ENCODE peak calls at places on chromosomes 13 and 19, in eight cellular contexts. One of them, this sample, is unnamed.
A peak's percentile ranks its signal among the peaks of the same experiment; 100 is the strongest.

GRCh38 chr19:17162580-17162979 is 52.6 kb upstream of the USE1 start:
- DNase-seq in NB4: no peak
- DNase-seq in epithelial cell of esophagus: no peak
- DNase-seq in testis: no peak
- DNase-seq in tibial nerve: no peak
- DNase-seq in AG04450: no peak
- DNase-seq in ascending aorta: no peak
- DNase-seq in fibroblast of mammary gland: no peak
- DNase-seq in this sample: no peak

GRCh38 chr13:77611068-77611467 is 75.6 kb downstream of the SCEL start:
- DNase-seq in NB4: no peak
- DNase-seq in epithelial cell of esophagus: no peak
- DNase-seq in testis: no peak
- DNase-seq in tibial nerve: no peak
- DNase-seq in AG04450: no peak
- DNase-seq in ascending aorta: no peak
- DNase-seq in fibroblast of mammary gland: no peak
- DNase-seq in this sample: no peak

GRCh38 chr19:13693933-13694332 is 70.4 kb upstream of the MRI1 start:
- DNase-seq in NB4: no peak
- DNase-seq in epithelial cell of esophagus: no peak
- DNase-seq in testis: no peak
- DNase-seq in tibial nerve: no peak
- DNase-seq in AG04450: no peak
- DNase-seq in ascending aorta: no peak
- DNase-seq in fibroblast of mammary gland: no peak
- DNase-seq in this sample: no peak

GRCh38 chr19:15274477-15274876 is 42.2 kb upstream of the EPHX3 start:
- DNase-seq in NB4: no peak
- DNase-seq in epithelial cell of esophagus: no peak
- DNase-seq in testis: no peak
- DNase-seq in tibial nerve: no peak
- DNase-seq in AG04450: no peak
- DNase-seq in ascending aorta: no peak
- DNase-seq in fibroblast of mammary gland: no peak
- DNase-seq in this sample: no peak

GRCh38 chr19:5147971-5148793 is 179.3 kb downstream of the KDM4B start:
- DNase-seq in NB4: no peak
- DNase-seq in epithelial cell of esophagus: no peak
- DNase-seq in testis: no peak
- DNase-seq in tibial nerve: peak; percentile 24
- DNase-seq in AG04450: no peak
- DNase-seq in ascending aorta: no peak
- DNase-seq in fibroblast of mammary gland: peak; percentile 64
- DNase-seq in this sample: no peak

GRCh38 chr13:41568990-41569387 is 111.6 kb downstream of the RGCC start:
- DNase-seq in NB4: no peak
- DNase-seq in epithelial cell of esophagus: no peak
- DNase-seq in testis: no peak
- DNase-seq in tibial nerve: no peak
- DNase-seq in AG04450: no peak
- DNase-seq in ascending aorta: no peak
- DNase-seq in fibroblast of mammary gland: peak; percentile 67
- DNase-seq in this sample: no peak

GRCh38 chr13:94435604-94436226 is 43.8 kb downstream of the DCT start:
- DNase-seq in NB4: peak; percentile 59
- DNase-seq in epithelial cell of esophagus: peak; percentile 61
- DNase-seq in testis: no peak
- DNase-seq in tibial nerve: no peak
- DNase-seq in AG04450: peak; percentile 11
- DNase-seq in ascending aorta: no peak
- DNase-seq in fibroblast of mammary gland: peak; percentile 72
- DNase-seq in this sample: peak; percentile 40

GRCh38 chr19:44748426-44749254 is at the start of gene BCL3:
- DNase-seq in NB4: peak; percentile 62
- DNase-seq in epithelial cell of esophagus: peak; percentile 72
- DNase-seq in testis: peak; percentile 57
- DNase-seq in tibial nerve: no peak
- DNase-seq in AG04450: no peak
- DNase-seq in ascending aorta: peak; percentile 77
- DNase-seq in fibroblast of mammary gland: peak; percentile 64
- DNase-seq in this sample: no peak

GRCh38 chr19:861756-862528 is 2.5 kb downstream of the CFD start:
- DNase-seq in NB4: peak; percentile 45
- DNase-seq in epithelial cell of esophagus: peak; percentile 66
- DNase-seq in testis: peak; percentile 68
- DNase-seq in tibial nerve: no peak
- DNase-seq in AG04450: no peak
- DNase-seq in ascending aorta: no peak
- DNase-seq in fibroblast of mammary gland: no peak
- DNase-seq in this sample: no peak

GRCh38 chr19:862529-863304 is 3.3 kb downstream of the CFD start:
- DNase-seq in NB4: no peak
- DNase-seq in epithelial cell of esophagus: peak; percentile 71
- DNase-seq in testis: peak; percentile 79
- DNase-seq in tibial nerve: peak; percentile 64
- DNase-seq in AG04450: no peak
- DNase-seq in ascending aorta: peak; percentile 78
- DNase-seq in fibroblast of mammary gland: peak; percentile 33
- DNase-seq in this sample: no peak

GRCh38 chr19:860481-861098 is 1.1 kb downstream of the CFD start:
- DNase-seq in NB4: peak; percentile 72
- DNase-seq in epithelial cell of esophagus: peak; percentile 77
- DNase-seq in testis: peak; percentile 69
- DNase-seq in tibial nerve: peak; percentile 66
- DNase-seq in AG04450: peak; percentile 50
- DNase-seq in ascending aorta: no peak
- DNase-seq in fibroblast of mammary gland: peak; percentile 70
- DNase-seq in this sample: no peak

GRCh38 chr19:863305-863620 is 3.8 kb downstream of the CFD start:
- DNase-seq in NB4: no peak
- DNase-seq in epithelial cell of esophagus: no peak
- DNase-seq in testis: no peak
- DNase-seq in tibial nerve: no peak
- DNase-seq in AG04450: no peak
- DNase-seq in ascending aorta: no peak
- DNase-seq in fibroblast of mammary gland: no peak
- DNase-seq in this sample: no peak

DNA sequence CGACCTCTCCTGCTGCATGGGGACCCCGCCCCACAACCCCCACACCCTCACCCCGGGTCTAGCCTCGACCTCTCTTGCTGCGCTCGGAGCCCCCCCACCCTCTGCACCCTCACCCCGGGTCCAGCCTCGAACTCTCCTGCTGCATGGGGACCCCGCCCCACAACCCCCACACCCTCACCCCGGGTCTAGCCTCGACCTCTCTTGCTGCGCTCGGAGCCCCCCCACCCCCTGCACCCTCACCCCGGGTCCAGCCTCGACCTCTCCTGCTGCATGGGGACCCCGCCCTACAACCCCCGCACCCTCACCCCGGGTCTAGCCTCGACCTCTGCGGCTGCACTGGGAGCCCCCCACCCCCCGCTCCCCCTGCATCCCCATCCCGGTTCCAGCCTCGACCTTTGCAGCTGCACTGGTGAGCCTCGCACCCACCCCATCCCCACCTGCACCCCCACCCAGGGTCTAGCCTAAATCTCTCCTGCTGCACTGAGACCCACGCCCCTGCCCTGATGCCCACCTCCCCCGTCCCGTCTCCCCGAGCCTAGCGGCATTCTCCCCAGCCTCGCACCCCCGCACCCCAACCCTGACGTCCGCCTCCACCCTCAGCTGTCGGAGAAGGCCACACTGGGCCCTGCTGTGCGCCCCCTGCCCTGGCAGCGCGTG is 1.8 kb downstream of the CFD start:
- DNase-seq in NB4: no peak
- DNase-seq in epithelial cell of esophagus: no peak
- DNase-seq in testis: no peak
- DNase-seq in tibial nerve: no peak
- DNase-seq in AG04450: no peak
- DNase-seq in ascending aorta: no peak
- DNase-seq in fibroblast of mammary gland: no peak
- DNase-seq in this sample: no peak
- H3K4me3 ChIP-seq in NB4: peak overlapping the region; percentile 32
- H3K4me3 ChIP-seq in epithelial cell of esophagus: no peak overlapping the region
- H3K4me3 ChIP-seq in testis: peak overlapping the region; percentile 55
- H3K4me3 ChIP-seq in tibial nerve: peak overlapping the region; percentile 32
- H3K4me3 ChIP-seq in AG04450: no peak overlapping the region
- H3K4me3 ChIP-seq in ascending aorta: peak overlapping the region; percentile 52
- H3K4me3 ChIP-seq in fibroblast of mammary gland: no peak overlapping the region
- H3K4me3 ChIP-seq in this sample: no peak overlapping the region

GRCh38 chr19:7829162-7829520 is 877 bp upstream of the EVI5L start:
- DNase-seq in NB4: no peak
- DNase-seq in epithelial cell of esophagus: no peak
- DNase-seq in testis: no peak
- DNase-seq in tibial nerve: no peak
- DNase-seq in AG04450: no peak
- DNase-seq in ascending aorta: no peak
- DNase-seq in fibroblast of mammary gland: no peak
- DNase-seq in this sample: no peak

GRCh38 chr19:7830272-7830771 is 304 bp downstream of the EVI5L start:
- DNase-seq in NB4: no peak
- DNase-seq in epithelial cell of esophagus: no peak
- DNase-seq in testis: no peak
- DNase-seq in tibial nerve: no peak
- DNase-seq in AG04450: no peak
- DNase-seq in ascending aorta: no peak
- DNase-seq in fibroblast of mammary gland: no peak
- DNase-seq in this sample: no peak

GRCh38 chr19:7830823-7831222 is 805 bp downstream of the EVI5L start:
- DNase-seq in NB4: no peak
- DNase-seq in epithelial cell of esophagus: no peak
- DNase-seq in testis: no peak
- DNase-seq in tibial nerve: no peak
- DNase-seq in AG04450: no peak
- DNase-seq in ascending aorta: no peak
- DNase-seq in fibroblast of mammary gland: no peak
- DNase-seq in this sample: no peak

GRCh38 chr19:7831452-7831851 is 1.4 kb downstream of the EVI5L start:
- DNase-seq in NB4: peak; percentile 46
- DNase-seq in epithelial cell of esophagus: peak; percentile 56
- DNase-seq in testis: no peak
- DNase-seq in tibial nerve: no peak
- DNase-seq in AG04450: no peak
- DNase-seq in ascending aorta: no peak
- DNase-seq in fibroblast of mammary gland: peak; percentile 54
- DNase-seq in this sample: no peak

DNA sequence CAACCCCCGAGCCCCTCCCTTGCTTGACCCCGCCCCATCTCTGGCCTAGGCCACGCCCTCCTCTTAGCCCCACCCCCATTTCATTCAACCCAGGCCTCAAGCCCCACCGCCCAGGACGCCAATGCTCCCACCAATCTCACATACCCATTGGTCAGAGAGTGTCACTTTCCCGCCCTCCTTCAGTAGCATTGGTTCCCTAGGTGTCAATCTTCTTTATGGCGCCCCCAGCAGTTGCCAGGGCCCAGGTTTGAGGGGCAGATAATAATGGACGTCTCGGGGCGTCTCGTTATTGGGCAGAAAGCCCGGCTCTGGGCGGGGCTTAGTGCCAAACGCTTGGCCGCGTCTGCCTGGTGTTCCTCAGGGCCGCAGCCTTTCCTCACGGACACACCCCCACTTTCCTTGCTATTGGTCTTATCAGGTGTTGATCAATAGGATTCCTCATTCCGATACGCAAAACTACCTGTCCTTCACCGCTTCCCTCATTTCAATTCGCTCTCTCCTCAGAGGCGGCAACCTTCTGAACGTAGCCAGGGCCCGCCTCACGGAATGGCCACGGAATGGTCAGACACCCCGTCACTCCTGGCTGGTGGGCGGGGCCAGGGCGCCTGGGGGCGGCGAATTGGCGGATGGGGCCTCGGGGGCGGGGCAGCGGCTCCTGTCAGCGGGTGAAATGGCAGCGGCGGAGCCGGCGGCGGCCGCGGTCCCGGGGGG is at the start of gene EVI5L:
- DNase-seq in NB4: peak; percentile 100
- DNase-seq in epithelial cell of esophagus: peak; percentile 100
- DNase-seq in testis: peak; percentile 99
- DNase-seq in tibial nerve: peak; percentile 99
- DNase-seq in AG04450: peak; percentile 100
- DNase-seq in ascending aorta: peak; percentile 99
- DNase-seq in fibroblast of mammary gland: peak; percentile 100
- DNase-seq in this sample: peak; percentile 100
- TF ChIP-seq CTCF in NB4: no peak
- TF ChIP-seq CTCF in epithelial cell of esophagus: no peak
- TF ChIP-seq CTCF in testis: no peak
- TF ChIP-seq CTCF in tibial nerve: no peak
- TF ChIP-seq CTCF in AG04450: peak; percentile 2
- TF ChIP-seq CTCF in ascending aorta: no peak
- TF ChIP-seq CTCF in fibroblast of mammary gland: no peak
- TF ChIP-seq CTCF in this sample: no peak

GRCh38 chr13:48748681-48749080 is 95.0 kb downstream of the CYSLTR2 start:
- DNase-seq in NB4: no peak
- DNase-seq in epithelial cell of esophagus: no peak
- DNase-seq in testis: no peak
- DNase-seq in tibial nerve: no peak
- DNase-seq in AG04450: no peak
- DNase-seq in ascending aorta: no peak
- DNase-seq in fibroblast of mammary gland: peak; percentile 81
- DNase-seq in this sample: no peak

GRCh38 chr13:48746816-48747215 is 93.1 kb downstream of the CYSLTR2 start:
- DNase-seq in NB4: no peak
- DNase-seq in epithelial cell of esophagus: no peak
- DNase-seq in testis: no peak
- DNase-seq in tibial nerve: no peak
- DNase-seq in AG04450: no peak
- DNase-seq in ascending aorta: no peak
- DNase-seq in fibroblast of mammary gland: no peak
- DNase-seq in this sample: no peak

GRCh38 chr13:48750588-48751383 is 97.1 kb downstream of the CYSLTR2 start:
- DNase-seq in NB4: no peak
- DNase-seq in epithelial cell of esophagus: no peak
- DNase-seq in testis: peak; percentile 71
- DNase-seq in tibial nerve: peak; percentile 42
- DNase-seq in AG04450: no peak
- DNase-seq in ascending aorta: no peak
- DNase-seq in fibroblast of mammary gland: peak; percentile 68
- DNase-seq in this sample: no peak

GRCh38 chr13:48749144-48749543 is 95.4 kb downstream of the CYSLTR2 start:
- DNase-seq in NB4: no peak
- DNase-seq in epithelial cell of esophagus: peak; percentile 85
- DNase-seq in testis: no peak
- DNase-seq in tibial nerve: no peak
- DNase-seq in AG04450: no peak
- DNase-seq in ascending aorta: no peak
- DNase-seq in fibroblast of mammary gland: peak; percentile 92
- DNase-seq in this sample: peak; percentile 23

DNA sequence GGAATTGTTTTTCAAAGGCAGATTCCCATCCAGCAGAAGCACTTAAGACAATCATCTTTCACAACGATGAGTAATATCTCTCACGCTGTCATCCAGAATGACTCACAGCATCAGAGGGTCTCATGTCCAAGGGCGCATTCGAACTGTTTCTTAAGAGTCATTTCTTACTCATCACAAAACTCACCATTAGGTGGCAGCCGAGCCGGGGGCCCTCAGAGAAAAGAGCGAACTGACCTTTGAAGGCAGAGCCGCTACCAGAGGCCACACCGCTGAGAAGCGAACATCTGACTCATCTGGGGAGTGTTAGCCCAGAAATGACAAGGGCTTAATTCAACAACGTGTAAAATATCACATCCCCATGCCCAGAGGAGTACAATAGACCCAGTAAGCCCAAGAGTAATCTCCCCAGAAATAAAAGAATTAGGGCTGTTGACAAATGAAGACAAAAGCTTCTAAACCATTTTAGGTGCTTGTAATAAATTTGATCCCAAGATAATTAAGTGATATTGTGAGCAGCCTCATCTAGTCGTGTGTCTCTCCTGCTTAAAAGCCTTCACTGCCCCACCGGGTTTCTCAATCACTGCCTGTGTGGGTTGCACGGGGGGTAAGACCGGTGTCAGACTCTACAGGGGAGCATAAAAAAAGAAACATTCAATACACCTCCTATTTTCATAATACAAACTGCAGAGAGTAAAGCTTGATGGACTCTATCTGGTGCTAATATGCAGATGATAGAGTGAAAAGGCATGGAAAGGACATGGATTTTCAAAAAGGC is 96.2 kb downstream of the CYSLTR2 start:
- DNase-seq in NB4: peak; percentile 97
- DNase-seq in epithelial cell of esophagus: peak; percentile 99
- DNase-seq in testis: peak; percentile 44
- DNase-seq in tibial nerve: peak; percentile 83
- DNase-seq in AG04450: peak; percentile 86
- DNase-seq in ascending aorta: peak; percentile 90
- DNase-seq in fibroblast of mammary gland: peak; percentile 100
- DNase-seq in this sample: peak; percentile 83
- H3K4me3 ChIP-seq in NB4: no peak overlapping the region
- H3K4me3 ChIP-seq in epithelial cell of esophagus: no peak overlapping the region
- H3K4me3 ChIP-seq in testis: no peak overlapping the region
- H3K4me3 ChIP-seq in tibial nerve: no peak overlapping the region
- H3K4me3 ChIP-seq in AG04450: no peak overlapping the region
- H3K4me3 ChIP-seq in ascending aorta: no peak overlapping the region
- H3K4me3 ChIP-seq in fibroblast of mammary gland: no peak overlapping the region
- H3K4me3 ChIP-seq in this sample: no peak overlapping the region

DNA sequence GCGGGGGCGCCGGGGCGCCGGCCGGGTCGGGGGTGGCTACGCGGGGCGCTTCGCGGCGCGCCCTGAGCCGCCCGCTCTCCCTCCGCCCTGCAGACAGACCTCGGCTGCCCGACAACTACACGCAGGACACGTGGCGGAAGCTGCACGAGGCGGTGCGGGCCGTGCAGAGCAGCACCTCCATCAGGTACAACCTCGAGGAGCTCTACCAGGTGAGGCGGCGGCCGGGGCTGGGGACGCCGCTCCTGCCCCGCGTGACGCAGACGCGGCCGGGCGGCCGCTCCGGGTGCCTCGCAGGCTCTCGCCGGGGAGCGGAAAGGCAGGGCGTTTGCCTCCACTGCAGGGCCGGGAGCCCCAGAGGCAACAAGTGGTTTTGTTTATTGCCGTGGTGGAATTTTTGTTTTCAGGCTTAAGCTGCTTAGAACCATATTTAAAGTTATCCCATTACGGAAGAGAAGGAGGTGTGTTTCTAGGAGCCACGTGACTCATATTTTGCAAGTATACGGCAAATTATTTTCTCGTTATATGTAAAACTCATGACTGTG is 538 bp downstream of the CUL4A start:
- DNase-seq in NB4: peak; percentile 77
- DNase-seq in epithelial cell of esophagus: peak; percentile 80
- DNase-seq in testis: peak; percentile 74
- DNase-seq in tibial nerve: no peak
- DNase-seq in AG04450: no peak
- DNase-seq in ascending aorta: peak; percentile 73
- DNase-seq in fibroblast of mammary gland: peak; percentile 52
- DNase-seq in this sample: peak; percentile 46
- TF ChIP-seq CTCF in NB4: no peak
- TF ChIP-seq CTCF in epithelial cell of esophagus: no peak
- TF ChIP-seq CTCF in testis: no peak
- TF ChIP-seq CTCF in tibial nerve: peak; percentile 10
- TF ChIP-seq CTCF in AG04450: no peak
- TF ChIP-seq CTCF in ascending aorta: no peak
- TF ChIP-seq CTCF in fibroblast of mammary gland: no peak
- TF ChIP-seq CTCF in this sample: no peak